ENCODE peak calls at places on chromosomes 12 and 14, in ten cellular contexts. H is CD8-positive, alpha-beta memory T cell; D is A549; W is mesendoderm; N is CD8-positive, alpha-beta T cell; A is caudate nucleus; I is tibial nerve; J is GM23248; O is thoracic aorta; X is PC-9. U is an unnamed sample.

GRCh38 chr12:4648099-4648498 is 752 bp downstream of the AKAP3 start:
- DNase-seq in O (no peak), H (no peak), X (no peak), I (no peak), D (no peak), W (no peak), J (peak), A (no peak), N (no peak), U (no peak)

GRCh38 chr12:74747305-74747704 is 209.7 kb downstream of the ATXN7L3B start:
- DNase-seq in X (no peak), J (peak), I (no peak), A (no peak), W (peak), N (no peak), O (no peak), D (no peak), H (no peak), U (no peak)

GRCh38 chr14:21142357-21142756 is 13.5 kb downstream of the OR5AU1 start:
- DNase-seq in W (no peak), X (no peak), I (no peak), H (no peak), D (no peak), N (no peak), A (no peak), J (no peak), O (no peak), U (no peak)

GRCh38 chr12:112876506-112876905 is 30.3 kb upstream of the OAS1 start:
- DNase-seq in W (no peak), X (no peak), A (no peak), D (no peak), O (no peak), H (no peak), J (no peak), N (no peak), I (no peak), U (no peak)

GRCh38 chr14:88683119-88683518 is 109.6 kb downstream of the EML5 start:
- DNase-seq in A (no peak), X (no peak), N (no peak), H (no peak), I (no peak), D (no peak), W (no peak), O (no peak), J (no peak), U (no peak)

GRCh38 chr12:33265037-33265436 is 174.6 kb downstream of the SYT10 start:
- DNase-seq in D (no peak), A (no peak), J (no peak), H (no peak), I (no peak), N (no peak), W (no peak), O (no peak), X (no peak), U (no peak)

GRCh38 chr12:12441891-12442461 is 85.1 kb downstream of the BORCS5 start:
- DNase-seq in I (no peak), A (no peak), J (no peak), W (no peak), D (no peak), X (no peak), O (no peak), H (peak), N (peak), U (no peak)

GRCh38 chr12:24042651-24043050 is 93.2 kb upstream of the SOX5 start:
- DNase-seq in X (no peak), A (no peak), H (no peak), I (no peak), N (no peak), O (no peak), W (no peak), D (no peak), J (no peak), U (no peak)

GRCh38 chr12:3607039-3607719 is 116.2 kb downstream of the PRMT8 start:
- DNase-seq in X (no peak), A (no peak), N (no peak), O (no peak), W (no peak), H (no peak), J (no peak), I (no peak), D (no peak), U (no peak)

GRCh38 chr14:58944226-58944769 is 244.2 kb upstream of the DAAM1 start:
- DNase-seq in D (no peak), O (no peak), X (no peak), A (peak), H (no peak), J (no peak), W (peak), I (no peak), N (no peak), U (no peak)

GRCh38 chr14:49508124-49508523 is 78.1 kb downstream of the RPS29 start:
- DNase-seq in H (no peak), W (no peak), X (no peak), I (no peak), O (no peak), J (no peak), A (no peak), D (no peak), N (no peak), U (no peak)

GRCh38 chr12:100574262-100575074 is 984 bp downstream of the GAS2L3 start:
- DNase-seq in A (no peak), O (no peak), W (peak), H (no peak), X (no peak), J (peak), I (no peak), D (peak), N (no peak), U (no peak)

GRCh38 chr12:46711756-46712155 is 114.0 kb downstream of the SLC38A4 start:
- DNase-seq in I (no peak), A (no peak), O (no peak), N (no peak), J (peak), X (no peak), H (no peak), D (no peak), W (no peak), U (no peak)

GRCh38 chr14:86527312-86527711 is 997.4 kb downstream of the FLRT2 start:
- DNase-seq in X (no peak), W (no peak), J (no peak), N (no peak), O (no peak), D (no peak), I (no peak), A (no peak), H (no peak), U (no peak)

GRCh38 chr14:88422919-88423318 is 37.5 kb downstream of the SPATA7 start:
- DNase-seq in I (no peak), X (no peak), O (no peak), J (peak), H (no peak), D (no peak), N (no peak), W (no peak), A (no peak), U (no peak)

GRCh38 chr14:32709072-32709471 is 229.6 kb upstream of the NPAS3 start:
- DNase-seq in J (peak), D (no peak), O (no peak), N (no peak), I (no peak), H (no peak), A (no peak), X (no peak), W (no peak), U (no peak)

GRCh38 chr14:80644826-80645225 is 296.7 kb downstream of the CEP128 start:
- DNase-seq in I (no peak), N (no peak), X (no peak), J (no peak), W (no peak), O (no peak), A (no peak), D (no peak), H (no peak), U (no peak)

GRCh38 chr12:79549531-79550271 is 141.1 kb downstream of the PAWR start:
- DNase-seq in N (no peak), D (no peak), I (no peak), A (no peak), O (no peak), W (peak), J (peak), X (no peak), H (no peak), U (no peak)

GRCh38 chr12:79546461-79547043 is 144.2 kb downstream of the PAWR start:
- DNase-seq in D (no peak), O (no peak), I (no peak), A (no peak), H (no peak), X (peak), J (peak), W (peak), N (no peak), U (no peak)

GRCh38 chr12:79547735-79548347 is 142.9 kb downstream of the PAWR start:
- DNase-seq in I (no peak), X (peak), W (peak), H (no peak), A (no peak), D (peak), O (no peak), N (no peak), J (peak), U (no peak)

GRCh38 chr12:79547044-79547734 is 143.6 kb downstream of the PAWR start:
- DNase-seq in W (peak), O (no peak), A (no peak), X (peak), H (no peak), D (peak), I (no peak), N (no peak), J (peak), U (no peak)

DNA sequence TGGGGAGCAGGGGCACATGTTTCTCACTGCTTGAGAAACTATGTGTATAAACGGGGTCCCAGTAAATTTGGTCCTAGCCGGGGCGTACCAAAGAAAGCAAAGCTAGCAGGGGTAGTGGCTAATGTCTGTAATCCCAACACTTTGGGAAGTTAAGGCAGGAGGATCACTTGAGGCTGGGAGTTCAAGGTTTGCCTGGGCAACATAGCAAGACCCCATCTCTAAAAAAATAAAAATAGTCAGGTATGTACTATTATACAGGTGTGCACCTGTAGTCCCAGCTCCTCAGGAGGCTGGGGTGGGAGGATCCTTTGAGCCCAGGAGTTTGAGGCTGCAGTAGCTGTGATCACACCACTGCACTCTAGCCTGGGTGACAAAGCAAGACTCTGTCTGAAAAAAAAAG is 142.2 kb downstream of the PAWR start:
- DNase-seq in N (no peak), X (no peak), A (no peak), W (peak), D (no peak), O (no peak), I (no peak), H (no peak), J (no peak), U (no peak)
- H3K27ac ChIP-seq in N (no peak), X (peak), A (peak), W (peak), D (peak), O (peak), I (no peak), H (no peak), J (peak), U (no peak)

DNA sequence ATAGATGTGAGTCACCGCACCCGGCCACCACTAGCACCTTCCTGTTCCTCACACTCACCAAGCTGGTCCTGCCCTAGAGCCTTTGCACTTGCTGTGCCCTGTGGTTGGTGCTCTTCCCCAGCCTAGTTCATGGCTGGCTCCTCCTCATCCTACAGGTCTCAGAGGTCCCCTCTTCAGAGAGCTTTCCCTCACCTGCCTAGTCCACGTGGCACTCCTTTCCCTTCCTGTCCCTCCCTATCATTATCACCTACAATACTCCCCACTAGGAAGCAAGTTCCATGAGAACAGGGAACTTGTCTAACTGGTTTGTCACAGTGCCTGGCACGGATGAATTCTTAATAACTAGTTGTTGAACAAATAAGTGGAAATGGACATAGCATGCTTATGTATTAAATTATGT is 24.0 kb upstream of the TMED10 start:
- DNase-seq in N (no peak), O (no peak), X (peak), H (no peak), W (peak), I (no peak), A (no peak), D (no peak), J (no peak), U (no peak)
- H3K27ac ChIP-seq in N (no peak), O (no peak), X (peak), H (no peak), W (no peak), I (no peak), A (no peak), D (no peak), J (no peak), U (no peak)

GRCh38 chr12:51322452-51322851 is 1.5 kb downstream of the BIN2 start:
- DNase-seq in I (no peak), X (no peak), N (no peak), J (no peak), D (no peak), O (no peak), A (no peak), W (no peak), H (no peak), U (no peak)

GRCh38 chr12:51320695-51321320 is 3.2 kb downstream of the BIN2 start:
- DNase-seq in N (no peak), X (no peak), W (peak), J (peak), O (no peak), D (no peak), H (peak), A (no peak), I (no peak), U (no peak)

GRCh38 chr12:51318846-51319570 is 5.0 kb downstream of the BIN2 start:
- DNase-seq in J (no peak), A (no peak), I (no peak), N (no peak), O (no peak), D (no peak), H (peak), W (no peak), X (no peak), U (no peak)

GRCh38 chr12:51321882-51322281 is 2.1 kb downstream of the BIN2 start:
- DNase-seq in W (no peak), I (no peak), D (no peak), O (no peak), A (no peak), X (peak), H (no peak), N (no peak), J (no peak), U (no peak)

GRCh38 chr12:51320311-51320694 is 3.7 kb downstream of the BIN2 start:
- DNase-seq in D (no peak), I (no peak), W (no peak), J (peak), N (no peak), A (no peak), O (no peak), H (no peak), X (no peak), U (no peak)
- H3K27ac ChIP-seq in D (peak), I (no peak), W (peak), J (no peak), N (peak), A (no peak), O (no peak), H (peak), X (no peak), U (no peak)

DNA sequence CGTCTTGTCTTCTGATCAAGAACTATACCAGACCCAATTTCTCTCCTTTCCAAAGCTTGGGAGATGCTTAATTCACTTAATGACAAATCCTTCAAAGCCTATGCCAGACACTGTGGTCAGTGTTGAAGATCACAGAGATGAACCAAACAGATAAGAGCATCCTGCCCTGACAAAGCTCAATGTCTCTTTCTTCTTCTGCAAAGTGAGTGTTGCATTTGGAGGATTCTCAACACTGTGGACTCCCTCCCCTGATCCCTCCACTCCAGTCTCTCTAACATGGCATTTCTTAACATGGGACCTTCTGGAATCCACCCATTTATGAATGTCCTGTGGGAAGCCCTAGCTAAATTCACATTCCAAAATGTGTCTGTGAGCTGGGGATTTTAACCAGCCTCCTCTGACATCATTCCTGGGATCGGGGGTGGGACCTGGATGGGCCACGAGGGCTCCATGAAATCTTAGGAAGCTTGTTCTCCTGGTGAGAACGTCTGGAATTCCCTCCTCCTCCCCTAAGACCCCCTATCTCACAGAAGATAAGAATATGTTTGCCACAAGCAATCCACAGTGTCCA is 20.3 kb downstream of the SYNE3 start:
- DNase-seq in N (no peak), O (no peak), J (peak), X (no peak), D (no peak), A (no peak), W (peak), H (no peak), I (no peak), U (no peak)
- H3K27ac ChIP-seq in N (peak), O (peak), J (no peak), X (no peak), D (no peak), A (peak), W (peak), H (no peak), I (no peak), U (peak)

GRCh38 chr14:69039287-69039628 is 60.2 kb upstream of the ACTN1 start:
- DNase-seq in O (no peak), W (peak), X (peak), A (no peak), I (no peak), J (peak), D (peak), N (no peak), H (no peak), U (no peak)
- H3K27ac ChIP-seq in O (peak), W (peak), X (peak), A (no peak), I (no peak), J (peak), D (peak), N (no peak), H (no peak), U (no peak)

DNA sequence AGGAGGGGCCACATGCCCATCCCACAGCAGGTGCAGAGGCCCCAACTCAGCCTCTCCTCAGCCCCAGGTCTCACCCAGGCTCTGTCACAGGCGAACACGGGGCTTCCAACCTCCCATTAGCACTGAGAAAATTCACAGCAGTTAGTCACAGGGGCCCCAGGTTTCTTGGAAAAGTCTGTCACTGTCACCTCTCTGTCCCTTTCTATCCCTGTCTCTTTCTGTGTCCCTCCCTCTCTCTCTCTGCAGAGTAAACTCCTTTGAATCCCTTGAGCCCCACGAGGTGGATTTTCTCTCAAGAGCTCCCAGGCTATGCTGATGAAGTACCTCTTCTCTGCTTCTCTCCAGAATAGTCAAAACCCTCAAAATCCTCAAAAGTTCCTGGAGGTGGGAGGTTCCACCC is 14.0 kb upstream of the ENDOU start:
- DNase-seq in I (no peak), A (no peak), D (no peak), X (no peak), N (no peak), W (no peak), O (no peak), J (no peak), H (no peak), U (no peak)
- H3K27ac ChIP-seq in I (no peak), A (peak), D (no peak), X (no peak), N (no peak), W (no peak), O (no peak), J (no peak), H (no peak), U (peak)

GRCh38 chr14:90733139-90733808 is 83.0 kb downstream of the TTC7B start:
- DNase-seq in W (no peak), D (no peak), X (no peak), H (no peak), I (no peak), N (no peak), A (peak), O (no peak), J (no peak), U (peak)

GRCh38 chr14:90732142-90732541 is 84.1 kb downstream of the TTC7B start:
- DNase-seq in A (no peak), H (no peak), J (no peak), N (no peak), W (no peak), O (no peak), I (no peak), D (no peak), X (no peak), U (no peak)

GRCh38 chr14:90730367-90730766 is 85.9 kb downstream of the TTC7B start:
- DNase-seq in A (no peak), D (no peak), J (no peak), I (no peak), X (no peak), W (no peak), O (no peak), N (no peak), H (no peak), U (peak)

GRCh38 chr14:90728951-90729350 is 87.3 kb downstream of the TTC7B start:
- DNase-seq in D (no peak), A (no peak), H (no peak), X (no peak), W (no peak), N (no peak), I (no peak), J (no peak), O (no peak), U (peak)

DNA sequence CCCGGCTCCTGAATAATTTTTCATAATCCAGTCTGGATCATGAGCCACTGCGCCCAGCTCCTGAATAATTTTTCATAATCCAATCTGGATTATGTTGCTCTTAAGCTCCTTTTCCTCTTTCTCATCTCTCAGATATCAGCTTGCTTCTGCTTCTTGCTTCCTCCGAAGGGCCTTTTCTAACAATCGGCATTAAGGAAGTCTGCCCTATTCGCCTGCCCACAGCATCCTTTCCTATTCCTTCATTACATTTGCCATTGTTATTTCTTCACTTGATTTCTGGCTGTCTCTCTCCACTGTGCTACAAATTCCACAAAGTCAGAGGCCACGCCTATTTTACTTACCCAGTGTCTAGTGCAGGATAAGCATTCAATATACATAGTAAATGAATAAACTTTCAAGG is 83.5 kb downstream of the TTC7B start:
- DNase-seq in I (no peak), J (no peak), H (no peak), N (no peak), D (no peak), A (no peak), O (no peak), X (no peak), W (no peak), U (no peak)
- H3K27ac ChIP-seq in I (no peak), J (no peak), H (no peak), N (no peak), D (no peak), A (peak), O (peak), X (no peak), W (no peak), U (peak)

GRCh38 chr14:39683711-39684110 is 251.5 kb upstream of the FBXO33 start:
- DNase-seq in O (no peak), X (no peak), W (peak), A (no peak), H (no peak), D (no peak), N (no peak), J (no peak), I (no peak), U (no peak)

GRCh38 chr14:39680777-39681176 is 248.5 kb upstream of the FBXO33 start:
- DNase-seq in O (no peak), W (no peak), A (no peak), N (no peak), J (no peak), X (no peak), D (no peak), I (no peak), H (no peak), U (no peak)

GRCh38 chr14:39682000-39682399 is 249.8 kb upstream of the FBXO33 start:
- DNase-seq in H (no peak), D (no peak), X (no peak), A (no peak), J (no peak), W (no peak), O (no peak), I (no peak), N (no peak), U (no peak)

DNA sequence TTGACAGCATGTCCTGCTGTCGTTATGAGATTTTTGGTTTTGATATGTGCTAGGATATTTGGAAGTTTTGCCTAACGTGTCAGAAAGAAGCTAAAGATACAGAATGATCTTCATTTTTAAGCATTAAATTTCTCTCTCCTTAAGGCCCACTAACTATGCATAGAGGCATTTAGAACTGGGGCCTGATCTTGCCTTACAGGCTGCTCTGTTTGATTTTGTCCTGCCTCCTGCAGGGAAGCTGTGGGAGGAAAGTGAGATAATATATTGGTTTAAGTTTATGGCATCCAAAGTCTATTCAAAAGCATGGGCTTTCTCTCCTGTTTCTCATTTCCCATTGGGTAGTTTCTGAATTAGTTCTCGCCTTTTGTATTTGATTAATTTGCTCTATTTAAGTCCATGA is 250.3 kb upstream of the FBXO33 start:
- DNase-seq in D (no peak), W (peak), J (no peak), H (no peak), N (no peak), I (no peak), O (no peak), X (no peak), A (no peak), U (no peak)
- H3K27ac ChIP-seq in D (no peak), W (no peak), J (no peak), H (no peak), N (no peak), I (no peak), O (no peak), X (no peak), A (no peak), U (no peak)